ENCODE peak calls at places on chromosomes 13 and 19, in six cellular contexts. One of them, this sample, is unnamed.

GRCh38 chr19:33683881-33684549 is 62.3 kb downstream of the CHST8 start:
- DNase-seq in SK-N-SH: no peak
- DNase-seq in GM12878: no peak
- DNase-seq in endothelial cell of umbilical vein: peak; percentile 25
- DNase-seq in HCT116: no peak
- DNase-seq in H1: peak; percentile 61
- DNase-seq in this sample: no peak

GRCh38 chr13:101465877-101466276 is 13.4 kb downstream of the ITGBL1 start:
- DNase-seq in SK-N-SH: no peak
- DNase-seq in GM12878: no peak
- DNase-seq in endothelial cell of umbilical vein: peak; percentile 7
- DNase-seq in HCT116: no peak
- DNase-seq in H1: no peak
- DNase-seq in this sample: no peak

GRCh38 chr13:58964048-58964447 is 1199.7 kb downstream of the DIAPH3 start:
- DNase-seq in SK-N-SH: no peak
- DNase-seq in GM12878: no peak
- DNase-seq in endothelial cell of umbilical vein: no peak
- DNase-seq in HCT116: no peak
- DNase-seq in H1: no peak
- DNase-seq in this sample: no peak

GRCh38 chr19:5243878-5244277 is 96.7 kb downstream of the PTPRS start:
- DNase-seq in SK-N-SH: no peak
- DNase-seq in GM12878: no peak
- DNase-seq in endothelial cell of umbilical vein: no peak
- DNase-seq in HCT116: no peak
- DNase-seq in H1: no peak
- DNase-seq in this sample: no peak

GRCh38 chr19:55306712-55307111 is 18.4 kb downstream of the TMEM150B start:
- DNase-seq in SK-N-SH: no peak
- DNase-seq in GM12878: no peak
- DNase-seq in endothelial cell of umbilical vein: no peak
- DNase-seq in HCT116: no peak
- DNase-seq in H1: no peak
- DNase-seq in this sample: no peak

GRCh38 chr13:70960841-70961443 is 852.7 kb upstream of the KLHL1 start:
- DNase-seq in SK-N-SH: peak; percentile 23
- DNase-seq in GM12878: peak; percentile 3
- DNase-seq in endothelial cell of umbilical vein: peak; percentile 65
- DNase-seq in HCT116: no peak
- DNase-seq in H1: no peak
- DNase-seq in this sample: peak; percentile 30

GRCh38 chr19:6767357-6768235 is at the start of gene SH2D3A:
- DNase-seq in SK-N-SH: peak; percentile 60
- DNase-seq in GM12878: peak; percentile 92
- DNase-seq in endothelial cell of umbilical vein: peak; percentile 37
- DNase-seq in HCT116: peak; percentile 96
- DNase-seq in H1: peak; percentile 96
- DNase-seq in this sample: peak; percentile 80

GRCh38 chr13:50079278-50080157 is 64.3 kb downstream of the KCNRG start:
- DNase-seq in SK-N-SH: no peak
- DNase-seq in GM12878: no peak
- DNase-seq in endothelial cell of umbilical vein: peak; percentile 42
- DNase-seq in HCT116: no peak
- DNase-seq in H1: no peak
- DNase-seq in this sample: no peak

GRCh38 chr13:40518481-40518882 is 148.0 kb downstream of the FOXO1 start:
- DNase-seq in SK-N-SH: no peak
- DNase-seq in GM12878: peak; percentile 60
- DNase-seq in endothelial cell of umbilical vein: no peak
- DNase-seq in HCT116: no peak
- DNase-seq in H1: no peak
- DNase-seq in this sample: no peak

GRCh38 chr19:32902448-32902847 is 32.9 kb upstream of the SLC7A9 start:
- DNase-seq in SK-N-SH: no peak
- DNase-seq in GM12878: no peak
- DNase-seq in endothelial cell of umbilical vein: no peak
- DNase-seq in HCT116: no peak
- DNase-seq in H1: no peak
- DNase-seq in this sample: no peak

GRCh38 chr19:7294571-7295212 is 478 bp upstream of the INSR start:
- DNase-seq in SK-N-SH: peak; percentile 86
- DNase-seq in GM12878: no peak
- DNase-seq in endothelial cell of umbilical vein: peak; percentile 42
- DNase-seq in HCT116: peak; percentile 75
- DNase-seq in H1: no peak
- DNase-seq in this sample: no peak

GRCh38 chr19:10418281-10419199 is 1.8 kb upstream of the PDE4A start:
- DNase-seq in SK-N-SH: peak; percentile 56
- DNase-seq in GM12878: no peak
- DNase-seq in endothelial cell of umbilical vein: no peak
- DNase-seq in HCT116: no peak
- DNase-seq in H1: no peak
- DNase-seq in this sample: no peak

GRCh38 chr13:105774739-105775460 is 760.6 kb downstream of the EFNB2 start:
- DNase-seq in SK-N-SH: no peak
- DNase-seq in GM12878: no peak
- DNase-seq in endothelial cell of umbilical vein: peak; percentile 3
- DNase-seq in HCT116: peak; percentile 80
- DNase-seq in H1: no peak
- DNase-seq in this sample: no peak

DNA sequence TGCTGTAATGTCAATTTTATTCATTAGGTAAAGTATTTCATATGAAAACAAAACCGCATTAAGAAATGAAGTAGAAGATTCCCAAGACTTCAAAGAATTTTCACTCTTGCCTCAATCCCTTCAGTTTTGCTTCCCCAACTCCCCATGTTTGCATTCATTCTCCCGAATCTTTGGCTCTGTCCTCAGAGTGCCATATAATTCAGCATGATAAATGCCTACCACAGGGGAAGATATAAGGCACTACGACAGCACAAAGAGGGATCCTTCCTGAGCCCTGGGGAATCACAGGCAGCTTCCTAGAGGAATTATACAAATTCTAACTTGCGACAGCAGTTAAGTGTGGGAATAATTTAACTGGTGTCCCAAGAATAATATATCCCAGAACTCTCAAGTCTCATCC is 68.5 kb downstream of the TSC22D1 start:
- DNase-seq in SK-N-SH: no peak
- DNase-seq in GM12878: no peak
- DNase-seq in endothelial cell of umbilical vein: no peak
- DNase-seq in HCT116: no peak
- DNase-seq in H1: no peak
- DNase-seq in this sample: no peak
- H3K27ac ChIP-seq in SK-N-SH: no peak overlapping the region
- H3K27ac ChIP-seq in GM12878: no peak overlapping the region
- H3K27ac ChIP-seq in endothelial cell of umbilical vein: no peak overlapping the region
- H3K27ac ChIP-seq in HCT116: no peak overlapping the region
- H3K27ac ChIP-seq in H1: no peak overlapping the region
- H3K27ac ChIP-seq in this sample: no peak overlapping the region

GRCh38 chr19:38666662-38667448 is 19.4 kb downstream of the ACTN4 start:
- DNase-seq in SK-N-SH: no peak
- DNase-seq in GM12878: no peak
- DNase-seq in endothelial cell of umbilical vein: peak; percentile 90
- DNase-seq in HCT116: no peak
- DNase-seq in H1: no peak
- DNase-seq in this sample: no peak
- H3K9ac ChIP-seq in SK-N-SH: peak overlapping the region; percentile 48
- H3K9ac ChIP-seq in GM12878: peak overlapping the region; percentile 15
- H3K9ac ChIP-seq in endothelial cell of umbilical vein: peak overlapping the region; percentile 77
- H3K9ac ChIP-seq in HCT116: peak overlapping the region; percentile 26
- H3K9ac ChIP-seq in H1: peak overlapping the region; percentile 75
- H3K9ac ChIP-seq in this sample: peak overlapping the region; percentile 68

GRCh38 chr13:102654786-102655185 is 40.1 kb downstream of the METTL21C start:
- DNase-seq in SK-N-SH: no peak
- DNase-seq in GM12878: no peak
- DNase-seq in endothelial cell of umbilical vein: peak; percentile 13
- DNase-seq in HCT116: no peak
- DNase-seq in H1: no peak
- DNase-seq in this sample: no peak
- TF ChIP-seq POLR2AphosphoS5 in SK-N-SH: no peak
- TF ChIP-seq POLR2AphosphoS5 in GM12878: no peak
- TF ChIP-seq POLR2AphosphoS5 in endothelial cell of umbilical vein: no peak
- TF ChIP-seq POLR2AphosphoS5 in HCT116: no peak
- TF ChIP-seq POLR2AphosphoS5 in H1: no peak
- TF ChIP-seq POLR2AphosphoS5 in this sample: no peak

DNA sequence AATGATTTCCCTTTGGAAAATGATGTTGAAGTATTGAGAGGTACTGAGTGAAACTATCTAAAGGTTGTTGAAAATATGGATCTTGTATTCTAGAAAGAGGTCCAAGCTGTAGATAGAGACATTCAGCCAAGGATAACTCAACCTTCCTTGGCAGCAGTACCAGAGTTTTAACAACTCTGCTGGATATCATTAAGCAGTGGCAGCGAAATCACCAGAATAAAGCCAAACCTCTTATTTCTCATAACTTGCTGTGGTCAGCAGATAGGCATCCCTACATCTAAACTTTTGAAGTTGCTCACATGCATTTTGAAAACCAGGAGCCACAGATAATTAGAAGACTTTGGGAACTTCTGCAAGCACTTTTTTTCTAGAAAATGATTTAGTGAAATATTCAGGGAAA is 559.8 kb downstream of the IRS2 start:
- DNase-seq in SK-N-SH: no peak
- DNase-seq in GM12878: no peak
- DNase-seq in endothelial cell of umbilical vein: no peak
- DNase-seq in HCT116: no peak
- DNase-seq in H1: no peak
- DNase-seq in this sample: no peak
- H3K27ac ChIP-seq in SK-N-SH: no peak overlapping the region
- H3K27ac ChIP-seq in GM12878: no peak overlapping the region
- H3K27ac ChIP-seq in endothelial cell of umbilical vein: no peak overlapping the region
- H3K27ac ChIP-seq in HCT116: no peak overlapping the region
- H3K27ac ChIP-seq in H1: no peak overlapping the region
- H3K27ac ChIP-seq in this sample: no peak overlapping the region

DNA sequence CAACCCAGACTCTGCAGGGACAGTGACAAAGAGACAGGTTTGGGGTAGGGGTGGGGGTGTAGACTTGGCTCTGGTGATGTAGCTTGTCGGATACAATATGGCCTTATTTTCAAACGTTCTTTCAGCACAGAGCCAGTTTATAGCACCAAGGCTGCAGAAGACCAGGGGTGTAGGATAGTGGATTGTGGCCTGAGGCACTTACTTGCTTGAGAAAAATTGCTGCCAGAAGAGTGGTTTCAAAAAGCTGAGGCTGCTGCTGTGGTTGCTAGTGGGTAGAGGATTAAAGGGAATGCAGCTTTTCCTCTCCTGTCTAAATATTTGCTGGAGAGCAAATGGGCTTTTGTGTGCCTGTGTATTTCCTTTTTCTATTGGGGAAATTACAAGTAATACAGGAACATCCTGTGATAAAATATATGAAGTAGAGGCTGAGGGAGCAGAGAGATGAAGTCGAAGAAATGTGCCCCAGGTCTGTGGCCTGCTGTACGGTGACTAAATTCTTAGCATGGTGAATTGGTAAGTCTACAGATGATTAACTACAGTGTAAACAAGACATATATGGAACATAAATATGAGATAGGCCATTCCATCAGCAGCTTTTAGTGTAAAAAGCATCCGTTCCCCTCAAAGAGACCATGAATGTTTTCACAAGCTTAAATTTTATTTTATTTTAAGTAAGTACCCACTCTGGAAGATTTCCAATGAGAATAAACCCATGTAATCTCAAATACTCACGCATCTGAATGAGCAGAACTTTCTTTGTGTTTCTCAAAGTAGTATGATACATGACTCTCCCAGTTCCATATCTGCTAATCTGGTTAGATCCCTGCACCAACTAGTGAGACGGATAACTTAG is 112.9 kb downstream of the LRCH1 start:
- DNase-seq in SK-N-SH: peak; percentile 29
- DNase-seq in GM12878: no peak
- DNase-seq in endothelial cell of umbilical vein: peak; percentile 60
- DNase-seq in HCT116: no peak
- DNase-seq in H1: no peak
- DNase-seq in this sample: peak; percentile 84
- H3K9ac ChIP-seq in SK-N-SH: no peak overlapping the region
- H3K9ac ChIP-seq in GM12878: peak overlapping the region; percentile 1
- H3K9ac ChIP-seq in endothelial cell of umbilical vein: no peak overlapping the region
- H3K9ac ChIP-seq in HCT116: no peak overlapping the region
- H3K9ac ChIP-seq in H1: no peak overlapping the region
- H3K9ac ChIP-seq in this sample: peak overlapping the region; percentile 54

DNA sequence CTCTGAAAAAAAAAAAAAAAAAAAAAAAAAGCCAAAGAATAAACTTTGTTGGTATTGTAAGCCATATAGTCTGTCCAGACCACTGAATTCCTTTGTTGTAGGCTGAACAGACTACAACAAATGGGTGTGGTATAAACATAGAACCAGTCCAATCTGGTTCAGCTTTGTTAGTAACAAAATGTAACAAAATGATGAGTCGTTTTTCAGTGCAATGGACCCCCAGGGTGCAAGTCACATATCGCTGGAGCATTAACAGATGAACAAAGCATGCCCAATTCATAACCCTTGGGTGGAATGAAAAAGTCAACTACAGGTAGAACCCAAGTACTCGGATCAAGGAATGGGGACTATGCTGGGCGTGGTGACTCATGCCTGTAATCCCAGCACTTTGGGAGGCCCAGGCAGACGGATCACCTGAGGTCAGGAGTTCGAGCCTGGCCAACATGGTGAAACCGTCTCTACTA is 13.6 kb upstream of the FCHO1 start:
- DNase-seq in SK-N-SH: no peak
- DNase-seq in GM12878: no peak
- DNase-seq in endothelial cell of umbilical vein: no peak
- DNase-seq in HCT116: no peak
- DNase-seq in H1: no peak
- DNase-seq in this sample: no peak
- TF ChIP-seq POLR2AphosphoS5 in SK-N-SH: no peak
- TF ChIP-seq POLR2AphosphoS5 in GM12878: no peak
- TF ChIP-seq POLR2AphosphoS5 in endothelial cell of umbilical vein: no peak
- TF ChIP-seq POLR2AphosphoS5 in HCT116: no peak
- TF ChIP-seq POLR2AphosphoS5 in H1: no peak
- TF ChIP-seq POLR2AphosphoS5 in this sample: no peak

DNA sequence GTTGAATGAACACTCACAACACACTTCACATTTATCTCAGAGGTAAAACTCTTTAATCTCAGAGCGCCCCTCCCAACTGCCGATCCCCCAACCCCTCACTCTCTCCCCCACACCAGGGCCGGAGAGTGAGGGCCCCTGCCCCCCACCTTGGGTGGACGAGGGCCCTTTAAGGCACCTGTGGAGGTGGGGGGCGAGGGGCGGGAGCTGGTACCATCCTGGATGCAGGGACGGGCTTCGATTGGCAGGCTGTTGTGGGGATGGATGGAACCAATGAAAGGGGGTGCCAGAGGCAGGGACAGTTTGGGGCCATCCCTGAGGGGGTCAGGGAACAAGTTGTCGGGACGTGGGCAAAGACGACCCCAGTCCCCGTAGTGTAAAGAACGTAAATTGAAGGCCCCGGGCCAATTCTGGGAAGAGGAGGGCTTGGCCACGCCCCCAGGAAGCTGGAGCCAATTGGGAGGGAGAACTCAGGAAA is 1.7 kb upstream of the PNKP start:
- DNase-seq in SK-N-SH: peak; percentile 60
- DNase-seq in GM12878: no peak
- DNase-seq in endothelial cell of umbilical vein: no peak
- DNase-seq in HCT116: no peak
- DNase-seq in H1: no peak
- DNase-seq in this sample: no peak
- H3K27ac ChIP-seq in SK-N-SH: peak overlapping the region; percentile 96
- H3K27ac ChIP-seq in GM12878: peak overlapping the region; percentile 70
- H3K27ac ChIP-seq in endothelial cell of umbilical vein: peak overlapping the region; percentile 17
- H3K27ac ChIP-seq in HCT116: peak overlapping the region; percentile 91
- H3K27ac ChIP-seq in H1: no peak overlapping the region
- H3K27ac ChIP-seq in this sample: peak overlapping the region; percentile 82

GRCh38 chr19:1512671-1513491 is at the start of gene ADAMTSL5:
- DNase-seq in SK-N-SH: peak; percentile 68
- DNase-seq in GM12878: no peak
- DNase-seq in endothelial cell of umbilical vein: no peak
- DNase-seq in HCT116: no peak
- DNase-seq in H1: no peak
- DNase-seq in this sample: no peak
- H3K9ac ChIP-seq in SK-N-SH: peak within 1 kb of the TSS; percentile 73
- H3K9ac ChIP-seq in GM12878: peak within 1 kb of the TSS; percentile 47
- H3K9ac ChIP-seq in endothelial cell of umbilical vein: no peak within 1 kb of the TSS
- H3K9ac ChIP-seq in HCT116: peak within 1 kb of the TSS; percentile 81
- H3K9ac ChIP-seq in H1: no peak within 1 kb of the TSS
- H3K9ac ChIP-seq in this sample: no peak within 1 kb of the TSS

GRCh38 chr13:34620073-34620858 is 321.8 kb upstream of the NBEA start:
- DNase-seq in SK-N-SH: peak; percentile 37
- DNase-seq in GM12878: no peak
- DNase-seq in endothelial cell of umbilical vein: no peak
- DNase-seq in HCT116: no peak
- DNase-seq in H1: no peak
- DNase-seq in this sample: no peak
- TF ChIP-seq POLR2AphosphoS5 in SK-N-SH: no peak
- TF ChIP-seq POLR2AphosphoS5 in GM12878: no peak
- TF ChIP-seq POLR2AphosphoS5 in endothelial cell of umbilical vein: no peak
- TF ChIP-seq POLR2AphosphoS5 in HCT116: no peak
- TF ChIP-seq POLR2AphosphoS5 in H1: no peak
- TF ChIP-seq POLR2AphosphoS5 in this sample: no peak